ENCODE peak calls at places on chromosomes 12 and 14, in six cellular contexts. F is GM12878, W is GM12892, Y is H1, I is K562, K is HepG2. N is an unnamed sample.

GRCh38 chr12:53365245-53365904 is 14.6 kb upstream of the SP1 start:
- DNase-seq in F (no peak), K (no peak), Y (no peak), I (peak), W (no peak), N (no peak)

GRCh38 chr14:96237641-96238040 is 18.4 kb upstream of the BDKRB1 start:
- DNase-seq in K (no peak), I (no peak), F (no peak), W (no peak), Y (no peak), N (no peak)

GRCh38 chr14:95507701-95508103 is 8.7 kb downstream of the SYNE3 start:
- DNase-seq in K (no peak), W (peak), Y (no peak), I (no peak), F (no peak), N (no peak)

GRCh38 chr14:61647704-61648103 is 47.6 kb upstream of the HIF1A start:
- DNase-seq in I (no peak), W (no peak), K (no peak), Y (no peak), F (no peak), N (no peak)

GRCh38 chr14:64201296-64201695 is 92.9 kb downstream of the ESR2 start:
- DNase-seq in I (no peak), W (no peak), Y (no peak), F (no peak), K (no peak), N (no peak)

GRCh38 chr12:121628037-121628436 is 1.7 kb downstream of the ORAI1 start:
- DNase-seq in Y (no peak), W (no peak), I (peak), K (no peak), F (no peak), N (no peak)

GRCh38 chr12:23666866-23667265 is 282.6 kb downstream of the SOX5 start:
- DNase-seq in F (no peak), W (no peak), K (no peak), Y (no peak), I (no peak), N (no peak)

GRCh38 chr12:21773799-21774198 is 707 bp downstream of the KCNJ8 start:
- DNase-seq in I (no peak), Y (no peak), K (no peak), W (no peak), F (no peak), N (no peak)

GRCh38 chr14:92215579-92215978 is 93.8 kb downstream of the CPSF2 start:
- DNase-seq in I (no peak), K (no peak), F (no peak), Y (no peak), W (no peak), N (no peak)

GRCh38 chr14:62308927-62309326 is 546.7 kb downstream of the SNAPC1 start:
- DNase-seq in W (no peak), Y (no peak), K (no peak), F (no peak), I (no peak), N (no peak)

GRCh38 chr14:71497645-71498086 is 434.6 kb upstream of the RGS6 start:
- DNase-seq in K (no peak), Y (no peak), F (peak), I (no peak), W (peak), N (peak)

GRCh38 chr12:13197526-13198141 is 1.1 kb downstream of the EMP1 start:
- DNase-seq in W (no peak), I (peak), F (no peak), Y (no peak), K (no peak), N (no peak)

GRCh38 chr12:22437031-22437806 is 102.7 kb upstream of the ST8SIA1 start:
- DNase-seq in I (no peak), Y (no peak), F (no peak), K (no peak), W (no peak), N (no peak)

GRCh38 chr14:99548871-99549270 is 55.1 kb downstream of the CCDC85C start:
- DNase-seq in F (no peak), I (no peak), K (no peak), Y (no peak), W (no peak), N (no peak)

GRCh38 chr14:32913725-32914124 is 25.0 kb upstream of the NPAS3 start:
- DNase-seq in K (peak), W (no peak), F (no peak), I (no peak), Y (no peak), N (no peak)

GRCh38 chr12:121175383-121176119 is 34.4 kb upstream of the P2RX4 start:
- DNase-seq in F (no peak), I (no peak), K (no peak), W (peak), Y (no peak), N (peak)

GRCh38 chr12:76318773-76319594 is 29.2 kb downstream of the BBS10 start:
- DNase-seq in F (no peak), I (no peak), W (no peak), Y (no peak), K (no peak), N (no peak)

GRCh38 chr12:18296201-18296908 is 35.0 kb downstream of the PIK3C2G start:
- DNase-seq in W (no peak), Y (no peak), I (no peak), K (no peak), F (no peak), N (no peak)

GRCh38 chr14:21068521-21069387 is 1.4 kb upstream of the ARHGEF40 start:
- DNase-seq in I (peak), K (peak), Y (peak), F (no peak), W (no peak), N (no peak)

GRCh38 chr14:96084796-96085195 is 45.6 kb downstream of the C14orf132 start:
- DNase-seq in W (no peak), K (no peak), F (no peak), Y (no peak), I (no peak), N (no peak)

GRCh38 chr12:120181991-120182631 is 12.4 kb downstream of the GCN1 start:
- DNase-seq in F (no peak), W (no peak), Y (no peak), K (peak), I (no peak), N (no peak)

GRCh38 chr12:118537481-118537917 is 161.1 kb downstream of the SUDS3 start:
- DNase-seq in F (no peak), Y (no peak), K (no peak), W (no peak), I (no peak), N (no peak)
- TF ChIP-seq POLR2A in F (no peak), Y (no peak), K (no peak), W (no peak), I (no peak), N (no peak)

DNA sequence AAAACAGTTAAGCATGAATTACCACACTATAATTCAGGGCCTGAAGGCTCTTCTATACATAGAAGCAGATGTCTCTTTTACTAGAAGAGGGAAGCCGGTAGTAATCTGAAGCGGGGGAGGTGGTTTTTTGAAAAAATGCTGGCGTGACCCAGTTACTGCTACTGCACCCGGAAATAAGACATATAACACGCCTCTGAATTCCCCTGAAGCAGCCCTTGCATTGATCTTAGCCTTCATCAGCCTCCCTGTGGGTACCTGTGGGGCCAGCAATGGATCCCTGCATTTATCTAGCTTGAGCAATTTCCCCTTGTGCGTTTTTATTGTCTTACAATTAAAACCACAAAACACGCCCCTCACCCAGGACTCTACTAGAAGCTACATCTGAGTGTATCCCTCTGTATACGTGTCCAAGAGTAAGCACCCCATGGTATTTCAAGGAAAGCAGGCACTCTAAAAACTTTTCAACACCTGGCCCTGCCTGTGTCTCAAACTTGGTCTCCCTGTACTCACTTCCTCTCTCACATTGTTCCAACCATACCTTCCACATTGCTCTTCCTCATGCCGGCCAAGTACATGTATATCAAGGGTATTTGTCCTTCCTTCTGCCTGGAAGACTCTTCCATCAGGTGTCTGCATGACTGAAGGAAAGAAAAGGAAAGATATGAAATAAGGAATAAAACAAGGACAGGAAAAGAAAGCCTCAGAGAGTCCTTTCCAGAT is 210.8 kb upstream of the ARID2 start:
- DNase-seq in F (no peak), W (no peak), I (no peak), K (no peak), Y (no peak), N (no peak)
- TF ChIP-seq TAF1 in F (no peak), W (no peak), I (no peak), K (no peak), Y (no peak), N (no peak)

GRCh38 chr12:2354151-2354991 is 301.6 kb downstream of the CACNA1C start:
- DNase-seq in I (no peak), F (no peak), K (no peak), Y (no peak), W (no peak), N (no peak)
- TF ChIP-seq POLR2A in I (no peak), F (no peak), K (no peak), Y (no peak), W (no peak), N (no peak)

GRCh38 chr12:122996188-122996601 is 15.7 kb downstream of the ARL6IP4 start:
- DNase-seq in Y (no peak), I (no peak), K (no peak), W (no peak), F (no peak), N (no peak)

GRCh38 chr12:122996621-122997342 is 16.3 kb downstream of the ARL6IP4 start:
- DNase-seq in K (no peak), W (no peak), F (no peak), Y (no peak), I (no peak), N (no peak)

GRCh38 chr12:122995503-122996187 is 15.2 kb downstream of the ARL6IP4 start:
- DNase-seq in W (no peak), F (no peak), Y (no peak), K (no peak), I (no peak), N (no peak)

GRCh38 chr12:122994140-122994675 is 13.7 kb downstream of the ARL6IP4 start:
- DNase-seq in Y (no peak), F (no peak), W (no peak), K (no peak), I (no peak), N (no peak)

DNA sequence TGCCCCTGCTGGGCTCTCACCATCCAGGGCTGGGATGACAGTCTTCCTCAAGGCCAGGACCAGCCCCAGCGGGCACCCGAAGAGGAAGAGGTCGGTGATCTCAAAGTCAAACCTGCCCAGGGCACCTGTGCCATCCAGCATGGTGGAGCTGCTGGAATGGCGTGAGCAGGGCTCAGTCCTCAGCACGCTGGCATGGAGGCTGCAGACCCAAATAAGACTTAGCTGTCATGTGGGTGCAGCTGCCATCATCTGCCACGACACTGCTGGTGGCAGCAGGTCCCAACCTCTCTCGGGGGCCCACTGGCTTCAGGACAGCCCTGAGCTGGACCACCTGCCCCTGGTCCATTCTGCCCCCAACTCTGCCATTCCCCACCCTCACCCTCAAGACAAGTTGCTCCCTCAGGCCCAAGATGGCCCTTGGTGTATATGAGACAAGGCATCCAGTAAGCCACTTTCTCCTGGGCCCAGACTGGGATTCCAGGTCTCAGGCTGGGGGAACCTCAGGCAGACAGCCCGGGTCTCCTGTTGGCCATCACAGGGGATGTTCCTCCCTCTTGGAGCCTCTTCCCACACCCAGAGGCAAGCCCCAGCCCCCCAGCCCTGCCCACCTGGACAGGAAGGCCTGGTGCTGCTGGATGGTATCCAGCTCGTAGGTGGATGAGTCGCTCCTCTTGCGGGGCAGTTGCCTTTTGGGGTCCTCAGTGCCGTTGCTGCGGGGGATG is 14.5 kb downstream of the ARL6IP4 start:
- DNase-seq in F (no peak), I (no peak), Y (no peak), W (no peak), K (no peak), N (no peak)
- TF ChIP-seq TAF1 in F (no peak), I (no peak), Y (no peak), W (no peak), K (no peak), N (no peak)

GRCh38 chr12:48694038-48694437 is 12.0 kb upstream of the KANSL2 start:
- DNase-seq in I (no peak), W (no peak), F (no peak), Y (no peak), K (no peak), N (no peak)

GRCh38 chr12:48695859-48696258 is 13.8 kb upstream of the KANSL2 start:
- DNase-seq in Y (no peak), K (no peak), I (no peak), F (no peak), W (no peak), N (no peak)

GRCh38 chr12:48691826-48692473 is 9.9 kb upstream of the KANSL2 start:
- DNase-seq in W (no peak), Y (no peak), F (no peak), I (no peak), K (no peak), N (no peak)

GRCh38 chr12:48693572-48693971 is 11.5 kb upstream of the KANSL2 start:
- DNase-seq in K (no peak), W (no peak), Y (no peak), F (no peak), I (no peak), N (no peak)

DNA sequence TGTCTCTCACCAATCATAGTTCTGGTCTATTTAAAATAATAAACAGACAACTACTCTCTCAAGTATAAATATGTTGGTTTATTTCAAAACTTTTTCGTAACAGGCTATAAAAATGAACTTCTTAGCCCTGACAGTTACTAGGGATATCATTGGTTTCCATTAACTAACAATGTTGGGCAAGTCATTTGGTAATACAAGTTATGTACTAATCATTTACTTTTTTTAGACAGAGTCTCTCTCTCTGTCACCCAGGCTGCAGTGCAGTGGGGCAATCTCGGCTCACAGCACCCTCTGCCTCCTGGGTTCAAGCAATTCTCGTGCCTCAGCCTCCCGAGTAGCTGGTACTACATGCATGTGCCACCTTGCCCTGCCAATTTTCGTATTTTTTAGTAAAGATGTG is 14.6 kb upstream of the KANSL2 start:
- DNase-seq in K (no peak), Y (no peak), W (no peak), I (no peak), F (no peak), N (no peak)
- TF ChIP-seq POLR2A in K (no peak), Y (no peak), W (no peak), I (no peak), F (no peak), N (no peak)

GRCh38 chr12:16285586-16285985 is 8.1 kb upstream of the SLC15A5 start:
- DNase-seq in Y (no peak), K (no peak), F (no peak), I (no peak), W (no peak), N (no peak)
- TF ChIP-seq TAF1 in Y (no peak), K (no peak), F (no peak), I (no peak), W (no peak), N (no peak)

DNA sequence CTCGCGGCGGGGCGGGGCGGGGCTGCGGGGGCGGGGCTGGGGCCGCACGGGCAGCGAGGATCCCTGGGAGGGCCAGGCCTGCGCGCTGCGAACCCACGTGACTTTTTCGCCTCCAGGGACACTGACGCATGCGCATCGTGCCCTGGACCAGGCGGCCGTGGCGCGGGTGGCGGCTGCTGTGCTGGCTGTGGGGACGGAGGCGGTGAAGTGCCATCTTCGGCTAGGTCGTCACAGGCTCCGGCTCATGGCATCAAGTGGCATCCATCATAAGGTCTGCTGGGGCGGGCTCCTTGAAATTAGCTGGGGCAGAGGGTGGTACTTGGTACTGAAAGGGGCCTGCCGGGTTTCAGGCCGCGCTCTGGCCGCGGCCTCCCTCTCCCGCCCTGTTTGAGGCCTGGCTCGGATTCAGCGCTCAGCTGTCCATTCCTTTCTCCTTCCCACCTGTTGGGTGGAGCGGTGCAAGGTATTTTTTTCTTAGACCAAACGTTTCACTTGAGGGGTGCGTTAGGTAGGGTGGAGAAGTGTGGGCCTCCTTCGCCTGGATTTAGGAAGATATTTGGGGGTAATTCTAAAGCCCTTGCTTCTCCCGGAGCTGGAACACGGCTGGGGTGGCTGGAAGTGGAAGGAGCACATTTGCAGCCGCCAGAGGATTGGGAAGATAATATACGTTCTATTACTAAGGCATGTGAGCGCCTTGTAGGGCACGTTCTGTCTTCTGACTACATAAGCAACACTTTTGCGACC is at the start of gene PRPF39:
- DNase-seq in W (peak), Y (peak), K (peak), I (peak), F (peak), N (peak)
- TF ChIP-seq POLR2A in W (peak), Y (peak), K (peak), I (peak), F (peak), N (peak)

N was measured in GM12891.